ENCODE peak calls at places on chromosome 17, in nine cellular contexts. One of them, this sample, is unnamed.

GRCh38 chr17:52419256-52419655 is 260.7 kb upstream of the CA10 start:
- DNase-seq in suprapubic skin: no peak
- DNase-seq in ovary: no peak
- DNase-seq in K562: no peak
- DNase-seq in tibial nerve: no peak
- DNase-seq in stomach: peak
- DNase-seq in SK-N-SH: no peak
- DNase-seq in transverse colon: no peak
- DNase-seq in sigmoid colon: no peak
- DNase-seq in this sample: peak

GRCh38 chr17:12365805-12366204 is 299.9 kb upstream of the MYOCD start:
- DNase-seq in SK-N-SH: no peak
- DNase-seq in sigmoid colon: peak
- DNase-seq in stomach: no peak
- DNase-seq in ovary: peak
- DNase-seq in tibial nerve: no peak
- DNase-seq in K562: no peak
- DNase-seq in transverse colon: peak
- DNase-seq in suprapubic skin: no peak
- DNase-seq in this sample: peak

GRCh38 chr17:49989518-49989880 is 5.5 kb downstream of the DLX3 start:
- DNase-seq in K562: no peak
- DNase-seq in stomach: no peak
- DNase-seq in SK-N-SH: peak
- DNase-seq in tibial nerve: no peak
- DNase-seq in suprapubic skin: peak
- DNase-seq in ovary: no peak
- DNase-seq in sigmoid colon: no peak
- DNase-seq in transverse colon: no peak
- DNase-seq in this sample: no peak

GRCh38 chr17:28112199-28112995 is 69.9 kb downstream of the NLK start:
- DNase-seq in sigmoid colon: no peak
- DNase-seq in stomach: no peak
- DNase-seq in ovary: no peak
- DNase-seq in K562: no peak
- DNase-seq in suprapubic skin: no peak
- DNase-seq in tibial nerve: no peak
- DNase-seq in SK-N-SH: no peak
- DNase-seq in transverse colon: peak
- DNase-seq in this sample: no peak

GRCh38 chr17:12964162-12964561 is 53.7 kb downstream of the ELAC2 start:
- DNase-seq in stomach: no peak
- DNase-seq in sigmoid colon: no peak
- DNase-seq in K562: no peak
- DNase-seq in tibial nerve: no peak
- DNase-seq in transverse colon: no peak
- DNase-seq in ovary: no peak
- DNase-seq in SK-N-SH: no peak
- DNase-seq in suprapubic skin: no peak
- DNase-seq in this sample: no peak

GRCh38 chr17:1829189-1829578 is 518 bp downstream of the SMYD4 start:
- DNase-seq in transverse colon: peak
- DNase-seq in suprapubic skin: no peak
- DNase-seq in sigmoid colon: peak
- DNase-seq in ovary: peak
- DNase-seq in K562: no peak
- DNase-seq in SK-N-SH: no peak
- DNase-seq in tibial nerve: no peak
- DNase-seq in stomach: no peak
- DNase-seq in this sample: no peak

GRCh38 chr17:39622380-39623006 is 4.3 kb upstream of the PPP1R1B start:
- DNase-seq in SK-N-SH: no peak
- DNase-seq in transverse colon: no peak
- DNase-seq in K562: no peak
- DNase-seq in sigmoid colon: no peak
- DNase-seq in tibial nerve: no peak
- DNase-seq in ovary: no peak
- DNase-seq in stomach: no peak
- DNase-seq in suprapubic skin: no peak
- DNase-seq in this sample: peak

GRCh38 chr17:49986396-49987289 is 8.4 kb downstream of the DLX3 start:
- DNase-seq in suprapubic skin: peak
- DNase-seq in K562: no peak
- DNase-seq in tibial nerve: no peak
- DNase-seq in stomach: no peak
- DNase-seq in transverse colon: no peak
- DNase-seq in ovary: no peak
- DNase-seq in SK-N-SH: peak
- DNase-seq in sigmoid colon: peak
- DNase-seq in this sample: no peak

GRCh38 chr17:7897773-7898172 is 9.2 kb downstream of the CHD3 start:
- DNase-seq in SK-N-SH: peak
- DNase-seq in transverse colon: peak
- DNase-seq in suprapubic skin: no peak
- DNase-seq in ovary: no peak
- DNase-seq in stomach: no peak
- DNase-seq in tibial nerve: no peak
- DNase-seq in K562: peak
- DNase-seq in sigmoid colon: no peak
- DNase-seq in this sample: peak

GRCh38 chr17:10072556-10072955 is 125.8 kb downstream of the GAS7 start:
- DNase-seq in SK-N-SH: no peak
- DNase-seq in suprapubic skin: no peak
- DNase-seq in ovary: no peak
- DNase-seq in tibial nerve: no peak
- DNase-seq in sigmoid colon: peak
- DNase-seq in K562: no peak
- DNase-seq in stomach: no peak
- DNase-seq in transverse colon: no peak
- DNase-seq in this sample: no peak

GRCh38 chr17:9788582-9788981 is 2.8 kb downstream of the DHRS7C start:
- DNase-seq in SK-N-SH: no peak
- DNase-seq in tibial nerve: no peak
- DNase-seq in K562: no peak
- DNase-seq in ovary: no peak
- DNase-seq in sigmoid colon: no peak
- DNase-seq in transverse colon: no peak
- DNase-seq in suprapubic skin: no peak
- DNase-seq in stomach: no peak
- DNase-seq in this sample: no peak

GRCh38 chr17:69524854-69525253 is 110.4 kb downstream of the MAP2K6 start:
- DNase-seq in K562: no peak
- DNase-seq in SK-N-SH: no peak
- DNase-seq in tibial nerve: no peak
- DNase-seq in suprapubic skin: no peak
- DNase-seq in transverse colon: no peak
- DNase-seq in sigmoid colon: no peak
- DNase-seq in stomach: no peak
- DNase-seq in ovary: no peak
- DNase-seq in this sample: no peak

GRCh38 chr17:69525920-69526841 is 111.7 kb downstream of the MAP2K6 start:
- DNase-seq in stomach: peak
- DNase-seq in transverse colon: peak
- DNase-seq in ovary: peak
- DNase-seq in suprapubic skin: no peak
- DNase-seq in sigmoid colon: peak
- DNase-seq in SK-N-SH: peak
- DNase-seq in tibial nerve: no peak
- DNase-seq in K562: peak
- DNase-seq in this sample: peak

GRCh38 chr17:69528035-69528434 is 113.5 kb downstream of the MAP2K6 start:
- DNase-seq in tibial nerve: no peak
- DNase-seq in ovary: no peak
- DNase-seq in transverse colon: no peak
- DNase-seq in suprapubic skin: no peak
- DNase-seq in sigmoid colon: no peak
- DNase-seq in stomach: no peak
- DNase-seq in K562: no peak
- DNase-seq in SK-N-SH: no peak
- DNase-seq in this sample: no peak

GRCh38 chr17:69518951-69519350 is 104.5 kb downstream of the MAP2K6 start:
- DNase-seq in ovary: no peak
- DNase-seq in sigmoid colon: no peak
- DNase-seq in transverse colon: no peak
- DNase-seq in K562: no peak
- DNase-seq in stomach: no peak
- DNase-seq in tibial nerve: no peak
- DNase-seq in suprapubic skin: no peak
- DNase-seq in SK-N-SH: no peak
- DNase-seq in this sample: no peak

GRCh38 chr17:69523252-69523861 is 108.9 kb downstream of the MAP2K6 start:
- DNase-seq in sigmoid colon: no peak
- DNase-seq in SK-N-SH: peak
- DNase-seq in suprapubic skin: no peak
- DNase-seq in tibial nerve: no peak
- DNase-seq in stomach: no peak
- DNase-seq in ovary: peak
- DNase-seq in transverse colon: no peak
- DNase-seq in K562: peak
- DNase-seq in this sample: peak
- TF ChIP-seq EP300 in sigmoid colon: no peak
- TF ChIP-seq EP300 in SK-N-SH: no peak
- TF ChIP-seq EP300 in suprapubic skin: no peak
- TF ChIP-seq EP300 in tibial nerve: peak
- TF ChIP-seq EP300 in stomach: no peak
- TF ChIP-seq EP300 in ovary: no peak
- TF ChIP-seq EP300 in transverse colon: no peak
- TF ChIP-seq EP300 in K562: no peak
- TF ChIP-seq EP300 in this sample: no peak

DNA sequence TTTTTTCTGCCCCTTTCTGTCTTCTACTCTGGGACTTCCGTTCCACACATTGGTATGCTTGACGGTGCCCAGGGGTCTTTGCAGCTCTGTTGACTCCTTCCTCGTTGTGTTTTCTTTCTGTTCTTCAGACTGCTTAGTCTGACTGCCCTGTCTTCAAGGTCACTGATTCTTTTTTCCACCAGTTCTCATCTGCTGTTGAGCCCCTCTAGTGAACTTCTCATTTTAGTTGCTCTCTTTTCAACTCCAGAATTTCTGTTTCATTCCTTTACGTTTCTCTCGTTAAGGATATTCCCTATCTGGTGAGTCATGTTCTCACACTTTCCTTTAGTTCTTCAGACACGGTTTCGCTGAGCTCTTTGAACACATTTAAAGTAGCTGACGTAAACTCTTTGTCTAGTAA is 13.8 kb downstream of the GAA start:
- DNase-seq in transverse colon: no peak
- DNase-seq in stomach: no peak
- DNase-seq in suprapubic skin: peak
- DNase-seq in sigmoid colon: no peak
- DNase-seq in K562: no peak
- DNase-seq in SK-N-SH: no peak
- DNase-seq in ovary: no peak
- DNase-seq in tibial nerve: no peak
- DNase-seq in this sample: no peak
- TF ChIP-seq EP300 in transverse colon: no peak
- TF ChIP-seq EP300 in stomach: no peak
- TF ChIP-seq EP300 in suprapubic skin: no peak
- TF ChIP-seq EP300 in sigmoid colon: no peak
- TF ChIP-seq EP300 in K562: no peak
- TF ChIP-seq EP300 in SK-N-SH: no peak
- TF ChIP-seq EP300 in ovary: no peak
- TF ChIP-seq EP300 in tibial nerve: no peak
- TF ChIP-seq EP300 in this sample: no peak

GRCh38 chr17:5225668-5226457 is 8.8 kb downstream of the SCIMP start:
- DNase-seq in tibial nerve: no peak
- DNase-seq in transverse colon: no peak
- DNase-seq in sigmoid colon: no peak
- DNase-seq in suprapubic skin: no peak
- DNase-seq in ovary: no peak
- DNase-seq in K562: no peak
- DNase-seq in stomach: no peak
- DNase-seq in SK-N-SH: no peak
- DNase-seq in this sample: no peak
- TF ChIP-seq EP300 in tibial nerve: peak
- TF ChIP-seq EP300 in transverse colon: no peak
- TF ChIP-seq EP300 in sigmoid colon: no peak
- TF ChIP-seq EP300 in suprapubic skin: no peak
- TF ChIP-seq EP300 in ovary: no peak
- TF ChIP-seq EP300 in K562: no peak
- TF ChIP-seq EP300 in stomach: no peak
- TF ChIP-seq EP300 in SK-N-SH: no peak
- TF ChIP-seq EP300 in this sample: no peak

GRCh38 chr17:74738051-74738996 is 1.3 kb downstream of the RAB37 start:
- DNase-seq in K562: no peak
- DNase-seq in ovary: no peak
- DNase-seq in tibial nerve: no peak
- DNase-seq in SK-N-SH: no peak
- DNase-seq in transverse colon: peak
- DNase-seq in stomach: peak
- DNase-seq in sigmoid colon: no peak
- DNase-seq in suprapubic skin: no peak
- DNase-seq in this sample: peak

GRCh38 chr17:74742978-74743545 is 5.4 kb upstream of the NHERF1 start:
- DNase-seq in transverse colon: no peak
- DNase-seq in ovary: no peak
- DNase-seq in sigmoid colon: peak
- DNase-seq in tibial nerve: no peak
- DNase-seq in K562: no peak
- DNase-seq in suprapubic skin: no peak
- DNase-seq in SK-N-SH: no peak
- DNase-seq in stomach: no peak
- DNase-seq in this sample: no peak

GRCh38 chr17:74742153-74742515 is 5.1 kb downstream of the RAB37 start:
- DNase-seq in stomach: no peak
- DNase-seq in transverse colon: peak
- DNase-seq in suprapubic skin: no peak
- DNase-seq in sigmoid colon: no peak
- DNase-seq in K562: no peak
- DNase-seq in tibial nerve: no peak
- DNase-seq in SK-N-SH: no peak
- DNase-seq in ovary: no peak
- DNase-seq in this sample: no peak

GRCh38 chr17:74739227-74739831 is 2.3 kb downstream of the RAB37 start:
- DNase-seq in SK-N-SH: no peak
- DNase-seq in suprapubic skin: no peak
- DNase-seq in sigmoid colon: no peak
- DNase-seq in tibial nerve: no peak
- DNase-seq in transverse colon: no peak
- DNase-seq in stomach: no peak
- DNase-seq in K562: no peak
- DNase-seq in ovary: no peak
- DNase-seq in this sample: no peak

DNA sequence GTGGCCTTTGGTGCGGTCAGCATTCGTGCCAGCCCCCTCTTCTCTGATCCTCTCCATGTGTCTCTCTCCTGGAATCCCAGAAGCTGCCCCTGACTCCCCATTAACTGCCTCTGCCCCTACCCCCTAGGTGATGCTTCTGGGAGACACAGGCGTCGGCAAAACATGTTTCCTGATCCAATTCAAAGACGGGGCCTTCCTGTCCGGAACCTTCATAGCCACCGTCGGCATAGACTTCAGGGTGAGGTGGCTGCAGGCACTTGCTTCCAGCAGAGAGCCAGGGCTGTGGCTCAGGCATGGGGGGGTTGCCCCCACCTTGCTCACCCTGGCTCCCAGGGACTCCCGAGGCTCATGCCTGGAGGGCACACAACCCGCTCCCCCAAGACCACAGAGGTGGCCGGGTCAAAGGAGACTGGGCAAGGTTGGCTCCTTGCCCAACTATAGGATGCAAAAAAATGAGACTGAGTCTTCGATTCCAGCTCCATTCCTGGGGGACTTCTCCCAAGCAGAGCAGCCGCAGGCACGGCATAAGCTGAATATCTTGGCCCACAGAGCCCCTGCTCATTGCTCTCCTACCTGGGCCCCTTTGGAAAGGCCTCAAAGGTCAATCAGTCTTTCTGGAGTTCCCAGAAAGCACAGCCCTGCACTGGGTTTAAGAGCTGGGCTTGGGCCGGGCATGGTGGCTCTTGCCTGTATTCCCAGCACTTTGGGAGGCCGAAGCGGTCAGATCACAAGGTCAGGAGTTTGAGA is 3.8 kb downstream of the RAB37 start:
- DNase-seq in K562: no peak
- DNase-seq in stomach: no peak
- DNase-seq in suprapubic skin: no peak
- DNase-seq in transverse colon: no peak
- DNase-seq in SK-N-SH: no peak
- DNase-seq in tibial nerve: no peak
- DNase-seq in sigmoid colon: no peak
- DNase-seq in ovary: no peak
- DNase-seq in this sample: no peak
- TF ChIP-seq EP300 in K562: no peak
- TF ChIP-seq EP300 in stomach: no peak
- TF ChIP-seq EP300 in suprapubic skin: no peak
- TF ChIP-seq EP300 in transverse colon: no peak
- TF ChIP-seq EP300 in SK-N-SH: no peak
- TF ChIP-seq EP300 in tibial nerve: no peak
- TF ChIP-seq EP300 in sigmoid colon: no peak
- TF ChIP-seq EP300 in ovary: no peak
- TF ChIP-seq EP300 in this sample: no peak

This sample was measured in A549.